ENCODE peak calls at places on chromosomes 11 and 22, in four cellular contexts. N is dorsolateral prefrontal cortex, D is colonic mucosa, E is astrocyte of the spinal cord. O is an unnamed sample.

GRCh38 chr11:119711476-119711875 is 17.5 kb downstream of the NECTIN1 start:
- DNase-seq in N (no peak), E (no peak), D (no peak), O (no peak)

GRCh38 chr11:15038963-15039362 is 34.4 kb upstream of the CALCB start:
- DNase-seq in D (no peak), N (no peak), E (no peak), O (peak)

GRCh38 chr22:50530280-50530856 is 556 bp upstream of the TYMP start:
- DNase-seq in D (peak), E (peak), N (no peak), O (peak)

GRCh38 chr11:123235117-123235686 is 40.2 kb upstream of the CLMP start:
- DNase-seq in E (no peak), N (peak), D (peak), O (peak)

GRCh38 chr22:32752326-32752725 is 49.2 kb upstream of the TIMP3 start:
- DNase-seq in N (no peak), D (no peak), E (no peak), O (no peak)

GRCh38 chr11:76824083-76824939 is 36.4 kb upstream of the ACER3 start:
- DNase-seq in N (no peak), D (peak), E (no peak), O (peak)

GRCh38 chr11:119663279-119663678 is 65.7 kb downstream of the NECTIN1 start:
- DNase-seq in D (no peak), E (no peak), N (peak), O (no peak)

GRCh38 chr11:8234425-8234821 is 29.3 kb downstream of the LMO1 start:
- DNase-seq in D (no peak), E (no peak), N (no peak), O (peak)

GRCh38 chr11:36155770-36156485 is 133.3 kb downstream of the COMMD9 start:
- DNase-seq in D (no peak), N (peak), E (peak), O (peak)

GRCh38 chr11:15935370-15935769 is 421.0 kb downstream of the SOX6 start:
- DNase-seq in D (no peak), N (no peak), E (no peak), O (no peak)

DNA sequence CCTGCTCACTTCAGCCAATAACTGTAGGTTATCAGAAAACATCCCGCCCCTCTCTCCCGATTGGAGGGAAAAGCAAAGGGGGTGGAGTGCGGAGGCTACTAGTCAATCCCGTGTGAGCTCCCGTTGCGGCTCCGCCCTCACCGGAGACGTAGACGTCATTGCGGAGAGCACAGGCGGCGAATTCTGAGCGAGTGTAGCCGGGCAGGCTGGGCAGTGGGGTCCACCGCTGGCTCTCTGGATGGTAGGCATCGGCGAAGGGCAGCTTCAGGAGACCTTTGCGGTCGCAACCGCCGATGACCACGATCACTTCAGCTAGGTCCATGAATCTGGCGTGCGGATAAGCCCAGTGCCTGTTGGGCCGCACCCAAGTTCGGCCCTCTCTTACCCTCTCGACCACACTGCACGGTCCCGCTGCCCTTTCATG is 4.7 kb downstream of the KLHL35 start:
- DNase-seq in D (peak), N (peak), E (peak), O (peak)
- H3K4me3 ChIP-seq in D (peak), N (peak), E (peak), O (peak)

DNA sequence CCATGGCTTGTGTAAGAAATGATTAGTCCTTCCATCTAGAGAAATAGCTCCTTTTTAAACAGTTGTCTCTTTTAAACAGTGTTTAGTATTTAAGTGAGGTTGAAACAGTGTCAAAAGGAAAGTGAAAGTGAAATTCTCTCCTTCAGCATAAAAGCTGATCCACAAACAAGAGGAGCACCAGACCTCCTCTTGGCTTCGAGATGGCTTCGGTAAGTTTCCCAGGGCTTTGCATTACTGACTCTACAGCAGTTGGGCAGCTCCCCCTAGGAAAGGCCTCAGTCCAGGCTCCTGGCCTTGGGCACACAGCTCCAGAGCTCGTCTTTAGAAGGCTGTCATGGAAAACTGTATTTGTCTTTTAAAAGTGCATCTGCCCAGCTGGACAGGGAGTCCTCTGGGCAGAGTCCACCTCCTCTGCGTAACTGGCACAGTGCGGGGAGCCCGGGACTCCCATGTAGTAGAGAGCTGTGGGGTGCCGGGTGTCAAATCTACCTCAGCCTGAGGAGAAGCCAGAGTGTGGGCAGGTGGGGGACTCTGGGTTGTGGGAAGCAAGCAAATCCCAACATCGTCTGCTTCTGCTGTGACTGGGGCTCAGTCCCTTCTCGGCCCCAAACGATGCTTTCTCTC is at the start of gene PLAAT4:
- DNase-seq in N (peak), D (peak), E (peak), O (peak)
- H3K4me3 ChIP-seq in N (peak), D (peak), E (peak), O (peak)

DNA sequence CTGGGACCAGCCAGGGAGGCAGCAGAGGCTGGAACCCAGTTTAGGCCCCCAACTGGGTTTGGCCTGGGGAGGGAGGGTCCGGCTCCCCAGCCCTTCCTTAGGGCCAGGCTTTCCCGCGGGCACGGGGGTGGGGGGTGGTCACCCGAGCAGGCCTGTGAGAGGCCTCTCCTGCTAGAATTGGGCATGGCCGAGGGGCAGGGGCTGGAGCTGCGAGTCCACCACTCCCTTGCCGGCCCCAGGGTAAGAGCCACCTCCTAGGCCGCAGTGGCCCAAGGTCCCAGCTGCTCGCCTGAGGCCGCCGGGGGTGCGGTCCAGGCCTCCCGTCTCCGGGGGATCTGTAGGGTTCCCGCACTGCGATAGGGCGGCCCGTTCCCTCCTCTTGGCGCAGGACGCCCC is 6.1 kb downstream of the LMNTD2 start:
- DNase-seq in D (no peak), E (no peak), N (no peak), O (no peak)
- H3K4me3 ChIP-seq in D (peak), E (no peak), N (peak), O (no peak)

DNA sequence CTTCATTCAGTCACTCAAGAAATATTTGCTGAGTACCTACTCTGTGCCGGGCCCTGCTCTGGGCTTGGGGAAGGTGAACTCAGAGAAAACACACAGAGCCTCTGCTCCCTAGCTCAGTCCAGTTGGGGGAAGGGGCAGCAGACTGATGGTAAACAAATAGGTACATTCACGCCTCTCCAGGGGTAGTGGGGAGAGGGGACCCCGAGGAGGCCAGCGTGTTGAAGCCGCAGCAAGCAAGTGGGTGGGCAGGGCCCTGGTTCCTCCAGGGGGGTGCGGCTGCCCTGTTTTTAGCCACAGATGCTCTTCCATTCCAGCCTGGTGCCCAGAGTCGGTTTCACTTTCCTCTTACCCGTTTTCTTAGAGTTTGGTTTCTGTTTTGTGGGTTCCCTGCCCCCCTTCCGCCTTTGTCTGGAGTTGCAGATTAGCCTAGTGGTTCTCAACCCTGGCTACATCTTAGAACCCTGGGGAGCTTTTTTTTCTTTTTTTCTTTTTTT is 8.7 kb downstream of the DRAP1 start:
- DNase-seq in E (no peak), D (peak), N (no peak), O (no peak)
- H3K4me3 ChIP-seq in E (no peak), D (no peak), N (peak), O (no peak)

GRCh38 chr22:28882878-28883656 is at the start of gene ZNRF3:
- DNase-seq in D (peak), E (peak), N (peak), O (peak)

GRCh38 chr22:28883657-28883916 is 215 bp downstream of the ZNRF3 start:
- DNase-seq in E (no peak), D (no peak), N (no peak), O (no peak)

GRCh38 chr22:28883917-28884753 is 763 bp downstream of the ZNRF3 start:
- DNase-seq in E (no peak), D (peak), N (no peak), O (peak)

GRCh38 chr22:28885939-28886338 is 2.6 kb downstream of the ZNRF3 start:
- DNase-seq in D (peak), N (no peak), E (peak), O (no peak)

DNA sequence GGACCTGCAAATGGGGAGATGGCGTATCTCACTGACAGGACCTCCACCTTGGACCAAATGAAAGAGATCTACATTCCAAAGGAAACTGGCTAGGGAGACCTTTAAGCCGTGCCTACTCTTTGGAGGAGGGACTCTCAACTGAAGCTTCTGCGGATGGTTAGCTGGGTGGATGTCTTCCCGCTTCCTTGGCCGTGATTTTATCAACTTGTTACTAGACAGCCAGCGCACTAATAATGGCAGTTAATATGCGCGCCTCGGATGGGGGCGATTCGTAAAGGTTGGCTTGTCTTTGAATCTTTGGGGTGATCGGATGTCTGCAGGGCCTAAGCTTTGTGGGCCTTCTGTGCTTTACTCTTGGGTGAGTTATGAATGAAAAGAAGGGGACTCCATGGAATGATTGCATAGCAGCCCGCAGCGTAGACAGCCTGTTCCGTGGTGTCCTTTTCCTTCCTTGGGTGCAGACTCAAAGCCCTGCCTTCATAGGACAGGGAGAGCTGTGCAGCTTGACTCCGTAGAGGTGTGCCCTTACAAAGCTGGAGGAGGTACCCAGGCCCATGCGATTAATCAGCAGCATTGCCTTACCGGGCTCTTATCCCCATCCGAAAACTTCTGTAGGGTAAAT is 1.5 kb downstream of the ZNRF3 start:
- DNase-seq in D (peak), E (no peak), N (no peak), O (no peak)
- H3K4me3 ChIP-seq in D (peak), E (peak), N (peak), O (peak)

GRCh38 chr11:83073884-83074283 is 2.2 kb upstream of the RAB30 start:
- DNase-seq in E (no peak), D (no peak), N (no peak), O (no peak)
- H3K4me3 ChIP-seq in E (no peak), D (no peak), N (no peak), O (no peak)

GRCh38 chr11:130032931-130033330 is 30.3 kb upstream of the PRDM10 start:
- DNase-seq in E (no peak), N (no peak), D (no peak), O (no peak)

GRCh38 chr11:130031056-130031455 is 28.4 kb upstream of the PRDM10 start:
- DNase-seq in D (no peak), N (no peak), E (no peak), O (no peak)

GRCh38 chr11:130031945-130032344 is 29.3 kb upstream of the PRDM10 start:
- DNase-seq in E (no peak), D (no peak), N (no peak), O (no peak)

GRCh38 chr11:130025371-130025770 is 22.7 kb upstream of the PRDM10 start:
- DNase-seq in E (no peak), D (no peak), N (no peak), O (no peak)

GRCh38 chr11:130029137-130029536 is 26.5 kb upstream of the PRDM10 start:
- DNase-seq in D (no peak), N (no peak), E (no peak), O (no peak)
- H3K4me3 ChIP-seq in D (no peak), N (no peak), E (no peak), O (no peak)

GRCh38 chr11:70077411-70078094 is 564 bp upstream of the ANO1 start:
- DNase-seq in E (no peak), N (no peak), D (no peak), O (no peak)
- H3K4me3 ChIP-seq in E (no peak), N (peak), D (no peak), O (peak)

GRCh38 chr11:111911563-111912401 is at the start of gene CRYAB:
- DNase-seq in E (peak), N (peak), D (peak), O (peak)
- H3K4me3 ChIP-seq in E (peak), N (peak), D (peak), O (peak)